ENCODE peak calls at places on chromosome 6, in four cellular contexts. X is GM23248, D is HCT116, J is OCI-LY7. M is an unnamed sample. For H4K20me1, H3K79me2 and H3K9me2, the result is how much of the 10 kb centered on the place peaks cover.

GRCh38 chr6:92008757-92009502 is 1410.4 kb downstream of the EPHA7 start:
- DNase-seq in X (no peak), D (no peak), J (no peak), M (no peak)

GRCh38 chr6:129929433-129929832 is 68.3 kb upstream of the TMEM244 start:
- DNase-seq in X (peak), D (no peak), J (no peak), M (peak)

GRCh38 chr6:147561742-147562141 is 53.3 kb downstream of the SAMD5 start:
- DNase-seq in X (no peak), D (no peak), J (no peak), M (no peak)

GRCh38 chr6:131721161-131721560 is 10.3 kb upstream of the CTAGE9 start:
- DNase-seq in X (no peak), D (no peak), J (no peak), M (no peak)

GRCh38 chr6:137277971-137278602 is 58.9 kb upstream of the IFNGR1 start:
- DNase-seq in X (peak), D (peak), J (no peak), M (peak)

GRCh38 chr6:31559958-31560696 is 12.0 kb upstream of the LTA start:
- DNase-seq in X (peak), D (no peak), J (peak), M (peak)

GRCh38 chr6:111263837-111264236 is 176.5 kb downstream of the SLC16A10 start:
- DNase-seq in X (peak), D (peak), J (no peak), M (no peak)

GRCh38 chr6:8434727-8435092 is 635 bp downstream of the SLC35B3 start:
- DNase-seq in X (peak), D (no peak), J (peak), M (no peak)

GRCh38 chr6:91098006-91098405 is 511.1 kb upstream of the MAP3K7 start:
- DNase-seq in X (no peak), D (no peak), J (no peak), M (peak)

GRCh38 chr6:11270030-11271027 is 37.9 kb upstream of the NEDD9 start:
- DNase-seq in X (no peak), D (no peak), J (no peak), M (peak)

GRCh38 chr6:55450007-55450406 is 122.7 kb downstream of the GFRAL start:
- DNase-seq in X (peak), D (no peak), J (no peak), M (no peak)

GRCh38 chr6:98880486-98880885 is 46.1 kb downstream of the POU3F2 start:
- DNase-seq in X (no peak), D (no peak), J (no peak), M (no peak)

GRCh38 chr6:33696538-33697518 is 14.7 kb downstream of the UQCC2 start:
- DNase-seq in X (peak), D (no peak), J (peak), M (no peak)

GRCh38 chr6:152532556-152533422 is 104.4 kb downstream of the SYNE1 start:
- DNase-seq in X (no peak), D (no peak), J (no peak), M (no peak)

GRCh38 chr6:158770948-158771347 is 48.2 kb downstream of the EZR start:
- DNase-seq in X (no peak), D (no peak), J (no peak), M (peak)

GRCh38 chr6:88748141-88748540 is 215.3 kb downstream of the RNGTT start:
- DNase-seq in X (peak), D (no peak), J (no peak), M (no peak)

GRCh38 chr6:149317656-149318571 is at the start of gene TAB2:
- DNase-seq in X (peak), D (no peak), J (peak), M (peak)

GRCh38 chr6:129785081-129785755 is 75.2 kb upstream of the ARHGAP18 start:
- DNase-seq in X (peak), D (no peak), J (no peak), M (no peak)

GRCh38 chr6:145241039-145241438 is 494.3 kb downstream of the EPM2A start:
- DNase-seq in X (peak), D (no peak), J (no peak), M (no peak)

GRCh38 chr6:36120539-36120938 is 9.8 kb upstream of the MAPK13 start:
- DNase-seq in X (no peak), D (no peak), J (peak), M (no peak)

GRCh38 chr6:7993952-7994351 is 70.2 kb downstream of the BLOC1S5 start:
- DNase-seq in X (no peak), D (no peak), J (peak), M (no peak)

GRCh38 chr6:159197251-159197650 is 28.1 kb downstream of the FNDC1 start:
- DNase-seq in X (no peak), D (no peak), J (no peak), M (no peak)

GRCh38 chr6:129699661-129700060 is 10.3 kb downstream of the ARHGAP18 start:
- DNase-seq in X (no peak), D (no peak), J (no peak), M (no peak)

GRCh38 chr6:7446056-7446455 is 56.4 kb downstream of the RIOK1 start:
- DNase-seq in X (no peak), D (no peak), J (no peak), M (no peak)

GRCh38 chr6:24125980-24126379 is at the start of gene NRSN1:
- DNase-seq in X (no peak), D (no peak), J (no peak), M (peak)

GRCh38 chr6:123062645-123063044 is 66.6 kb downstream of the CLVS2 start:
- DNase-seq in X (no peak), D (no peak), J (no peak), M (no peak)

GRCh38 chr6:165049362-165049761 is 260.0 kb downstream of the C6orf118 start:
- DNase-seq in X (peak), D (peak), J (peak), M (peak)

GRCh38 chr6:20770776-20771175 is 236.5 kb downstream of the CDKAL1 start:
- DNase-seq in X (peak), D (no peak), J (no peak), M (no peak)

GRCh38 chr6:158018851-158019361 is 37.2 kb downstream of the SYNJ2 start:
- DNase-seq in X (peak), D (no peak), J (no peak), M (no peak)

GRCh38 chr6:33075568-33076405 is at the start of gene HLA-DPB1:
- DNase-seq in X (peak), D (peak), J (peak), M (peak)

GRCh38 chr6:110999634-111000270 is 17.9 kb downstream of the RPF2 start:
- DNase-seq in X (peak), D (no peak), J (peak), M (peak)

GRCh38 chr6:41934278-41935189 is 7.1 kb downstream of the CCND3 start:
- DNase-seq in X (peak), D (no peak), J (no peak), M (no peak)

GRCh38 chr6:47571488-47571887 is 93.9 kb downstream of the CD2AP start:
- DNase-seq in X (peak), D (no peak), J (no peak), M (no peak)
- H4K20me1 ChIP-seq in X (under half), D (under half), J (under half), M (under half)

GRCh38 chr6:56795852-56796532 is 153.3 kb upstream of the DST start:
- DNase-seq in X (peak), D (no peak), J (no peak), M (no peak)

GRCh38 chr6:56799966-56800365 is 154.9 kb upstream of the BEND6 start:
- DNase-seq in X (no peak), D (no peak), J (no peak), M (no peak)

GRCh38 chr6:56793938-56794337 is 151.2 kb upstream of the DST start:
- DNase-seq in X (no peak), D (no peak), J (no peak), M (no peak)

GRCh38 chr6:56794421-56794820 is 151.7 kb upstream of the DST start:
- DNase-seq in X (no peak), D (no peak), J (no peak), M (no peak)

GRCh38 chr6:56798163-56798562 is 155.5 kb upstream of the DST start:
- DNase-seq in X (peak), D (no peak), J (no peak), M (peak)
- H3K79me2 ChIP-seq in X (half or more), D (half or more), J (under half), M (half or more)

GRCh38 chr6:44503471-44503870 is 116.0 kb downstream of the CDC5L start:
- DNase-seq in X (no peak), D (no peak), J (no peak), M (no peak)
- H3K9me2 ChIP-seq in X (under half), D (under half), J (under half), M (under half)

GRCh38 chr6:142790257-142790656 is 154.7 kb downstream of the HIVEP2 start:
- DNase-seq in X (no peak), D (no peak), J (no peak), M (no peak)
- H4K20me1 ChIP-seq in X (under half), D (under half), J (under half), M (under half)

M was measured in hepatocyte.